ENCODE peak calls at places on chromosomes 12 and 14, in four cellular contexts. S is HepG2, C is HEK293T, R is K562. Z is an unnamed sample.

GRCh38 chr14:72892103-72892878 is 1.6 kb downstream of the DPF3 start:
- DNase-seq in S (no peak), C (peak), R (no peak), Z (peak)

GRCh38 chr14:58904771-58905170 is 267.0 kb downstream of the DACT1 start:
- DNase-seq in S (no peak), C (no peak), R (no peak), Z (no peak)

GRCh38 chr14:26163761-26164160 is 434.1 kb downstream of the NOVA1 start:
- DNase-seq in S (peak), C (peak), R (no peak), Z (no peak)

GRCh38 chr12:15679146-15679545 is 110.0 kb downstream of the EPS8 start:
- DNase-seq in S (peak), C (no peak), R (no peak), Z (no peak)

GRCh38 chr14:102474934-102475333 is 34.6 kb downstream of the ANKRD9 start:
- DNase-seq in S (no peak), C (no peak), R (no peak), Z (no peak)

GRCh38 chr12:42213023-42213422 is 25.0 kb downstream of the YAF2 start:
- DNase-seq in S (no peak), C (peak), R (no peak), Z (no peak)

GRCh38 chr12:16307843-16308475 is 30.5 kb upstream of the SLC15A5 start:
- DNase-seq in S (no peak), C (no peak), R (no peak), Z (no peak)

GRCh38 chr12:18468521-18469075 is 207.3 kb downstream of the PIK3C2G start:
- DNase-seq in S (no peak), C (no peak), R (no peak), Z (no peak)

GRCh38 chr12:33546004-33546403 is 106.4 kb upstream of the SYT10 start:
- DNase-seq in S (no peak), C (no peak), R (no peak), Z (no peak)

GRCh38 chr12:23722655-23723054 is 226.8 kb downstream of the SOX5 start:
- DNase-seq in S (no peak), C (no peak), R (peak), Z (no peak)

GRCh38 chr12:8527250-8528130 is 13.2 kb downstream of the CLEC4E start:
- DNase-seq in S (no peak), C (no peak), R (no peak), Z (peak)

GRCh38 chr12:121637231-121637914 is 11.0 kb downstream of the ORAI1 start:
- DNase-seq in S (no peak), C (no peak), R (no peak), Z (no peak)

GRCh38 chr12:68784015-68784414 is 24.0 kb upstream of the MDM2 start:
- DNase-seq in S (peak), C (no peak), R (no peak), Z (no peak)

GRCh38 chr14:39218171-39218769 is 15.4 kb upstream of the MIA2 start:
- DNase-seq in S (peak), C (no peak), R (no peak), Z (no peak)

GRCh38 chr12:79531547-79531946 is 159.2 kb downstream of the PAWR start:
- DNase-seq in S (peak), C (no peak), R (no peak), Z (no peak)

GRCh38 chr14:53295372-53295771 is 142.2 kb upstream of the DDHD1 start:
- DNase-seq in S (no peak), C (no peak), R (no peak), Z (no peak)

GRCh38 chr14:99516156-99517045 is 35.2 kb downstream of the CCNK start:
- DNase-seq in S (no peak), C (no peak), R (no peak), Z (peak)

GRCh38 chr12:21248679-21249078 is 86.0 kb downstream of the SLCO1A2 start:
- DNase-seq in S (no peak), C (no peak), R (no peak), Z (no peak)

GRCh38 chr12:76266797-76267196 is 81.4 kb downstream of the BBS10 start:
- DNase-seq in S (no peak), C (no peak), R (no peak), Z (no peak)

GRCh38 chr14:73943083-73943482 is 6.8 kb downstream of the FAM161B start:
- DNase-seq in S (peak), C (no peak), R (no peak), Z (no peak)

GRCh38 chr12:50661300-50662120 is 102.4 kb upstream of the ATF1 start:
- DNase-seq in S (no peak), C (no peak), R (no peak), Z (no peak)

GRCh38 chr14:52860209-52860608 is 68.8 kb upstream of the GNPNAT1 start:
- DNase-seq in S (no peak), C (no peak), R (no peak), Z (no peak)

GRCh38 chr12:9753042-9753820 is 7.5 kb downstream of the CD69 start:
- DNase-seq in S (no peak), C (no peak), R (no peak), Z (no peak)

GRCh38 chr12:9751204-9752144 is 9.2 kb downstream of the CD69 start:
- DNase-seq in S (peak), C (no peak), R (peak), Z (no peak)

GRCh38 chr12:9754097-9754964 is 6.4 kb downstream of the CD69 start:
- DNase-seq in S (no peak), C (no peak), R (no peak), Z (no peak)

GRCh38 chr12:9752145-9752717 is 8.5 kb downstream of the CD69 start:
- DNase-seq in S (no peak), C (no peak), R (no peak), Z (no peak)

GRCh38 chr12:9750276-9751203 is 10.2 kb downstream of the CD69 start:
- DNase-seq in S (peak), C (peak), R (peak), Z (no peak)
- TF ChIP-seq ELF4 in S (no peak), C (no peak), R (no peak), Z (no peak)

GRCh38 chr14:22010532-22011242 is 337.1 kb upstream of the OR4E1 start:
- DNase-seq in S (no peak), C (no peak), R (no peak), Z (no peak)

GRCh38 chr14:22007278-22008097 is 333.9 kb upstream of the OR4E1 start:
- DNase-seq in S (no peak), C (no peak), R (no peak), Z (no peak)

GRCh38 chr14:22008766-22009165 is 335.1 kb upstream of the OR4E1 start:
- DNase-seq in S (no peak), C (no peak), R (no peak), Z (no peak)

GRCh38 chr14:22011243-22011642 is 337.6 kb upstream of the OR4E1 start:
- DNase-seq in S (no peak), C (no peak), R (no peak), Z (no peak)

GRCh38 chr14:22008098-22008412 is 334.4 kb upstream of the OR4E1 start:
- DNase-seq in S (no peak), C (no peak), R (no peak), Z (no peak)
- TF ChIP-seq ELF4 in S (no peak), C (no peak), R (no peak), Z (no peak)

GRCh38 chr12:694734-695503 is 31.7 kb upstream of the NINJ2 start:
- DNase-seq in S (peak), C (no peak), R (no peak), Z (no peak)
- TF ChIP-seq ELF4 in S (no peak), C (no peak), R (no peak), Z (no peak)

GRCh38 chr12:30548203-30548602 is 147.5 kb downstream of the IPO8 start:
- DNase-seq in S (no peak), C (no peak), R (no peak), Z (no peak)

GRCh38 chr12:30546121-30546520 is 149.5 kb downstream of the IPO8 start:
- DNase-seq in S (peak), C (no peak), R (no peak), Z (no peak)
- TF ChIP-seq ELF4 in S (no peak), C (no peak), R (no peak), Z (no peak)

GRCh38 chr14:64200170-64200569 is 94.0 kb downstream of the ESR2 start:
- DNase-seq in S (no peak), C (no peak), R (no peak), Z (no peak)
- TF ChIP-seq ELF4 in S (no peak), C (no peak), R (no peak), Z (no peak)

DNA sequence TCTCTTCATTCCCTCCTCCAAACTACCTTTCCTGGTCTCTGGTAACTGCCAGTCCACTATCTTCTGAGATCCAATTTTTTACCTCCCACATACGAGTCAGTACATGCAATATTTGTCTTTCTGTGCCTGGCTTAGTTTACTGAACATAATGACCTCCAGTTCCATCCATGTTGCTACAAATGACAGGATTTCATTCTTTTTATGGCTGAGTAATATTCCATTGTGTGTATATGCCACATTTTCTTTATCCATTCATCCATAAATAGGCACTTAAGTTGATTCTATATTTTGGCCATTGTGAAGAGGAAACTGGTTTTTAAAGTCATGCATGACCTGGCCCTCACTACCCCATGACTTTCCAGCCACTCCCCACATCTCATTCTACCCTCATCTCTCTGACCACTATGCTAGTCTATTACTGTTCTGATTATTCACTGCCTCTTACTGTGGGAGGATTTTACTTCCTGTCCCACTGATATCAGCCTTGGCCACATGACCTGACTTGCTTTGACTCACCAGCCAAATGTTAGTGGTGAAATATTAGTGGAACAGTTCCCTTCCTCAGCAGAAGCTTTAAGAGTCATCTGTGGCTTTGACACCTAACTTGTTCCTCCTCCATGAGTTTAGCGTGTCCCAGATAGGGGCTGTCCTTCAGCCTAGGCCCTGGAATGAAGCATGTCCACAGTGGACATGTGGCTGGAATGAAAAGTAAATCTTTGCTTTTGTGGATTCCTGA is 52.2 kb downstream of the GOLGA5 start:
- DNase-seq in S (no peak), C (no peak), R (peak), Z (no peak)
- TF ChIP-seq ELF4 in S (no peak), C (no peak), R (no peak), Z (no peak)

DNA sequence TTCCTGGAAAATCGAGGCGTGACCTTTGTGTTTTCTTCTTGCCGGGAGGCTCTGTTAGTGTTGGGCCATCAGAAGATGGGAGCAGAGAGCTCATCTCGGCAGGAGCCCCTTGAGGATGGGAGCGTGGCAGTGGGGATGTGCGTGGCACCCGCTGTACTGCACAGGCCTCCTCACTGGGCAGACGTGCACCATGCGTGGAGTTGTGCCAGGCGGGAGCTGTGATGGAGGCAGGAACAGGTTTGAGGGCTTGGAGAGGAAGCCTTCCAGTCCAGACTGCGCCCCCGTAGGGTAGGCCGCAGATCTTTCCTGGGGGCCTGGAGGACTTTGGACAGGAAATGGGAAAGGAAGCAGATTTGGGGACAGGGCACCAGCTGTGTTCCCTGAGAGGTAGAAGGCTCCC is 197.5 kb downstream of the TSPAN9 start:
- DNase-seq in S (no peak), C (no peak), R (no peak), Z (no peak)
- TF ChIP-seq ELF4 in S (no peak), C (no peak), R (no peak), Z (no peak)

DNA sequence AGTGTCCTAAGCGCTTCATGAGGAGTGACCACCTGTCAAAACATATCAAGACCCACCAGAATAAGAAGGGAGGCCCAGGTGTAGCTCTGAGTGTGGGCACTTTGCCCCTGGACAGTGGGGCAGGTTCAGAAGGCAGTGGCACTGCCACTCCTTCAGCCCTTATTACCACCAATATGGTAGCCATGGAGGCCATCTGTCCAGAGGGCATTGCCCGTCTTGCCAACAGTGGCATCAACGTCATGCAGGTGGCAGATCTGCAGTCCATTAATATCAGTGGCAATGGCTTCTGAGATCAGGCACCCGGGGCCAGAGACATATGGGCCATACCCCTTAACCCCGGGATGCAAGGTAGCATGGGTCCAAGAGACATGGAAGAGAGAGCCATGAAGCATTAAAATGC is 12.7 kb upstream of the AMHR2 start:
- DNase-seq in S (no peak), C (no peak), R (no peak), Z (no peak)
- TF ChIP-seq ELF4 in S (no peak), C (no peak), R (no peak), Z (no peak)